ENCODE peak calls at places on chromosomes 4 and X, in ten cellular contexts. One of them, this sample, is unnamed.

GRCh38 chr4:183158062-183158461 is 59.0 kb downstream of the WWC2 start:
- DNase-seq in brain microvascular endothelial cell: peak; percentile 72
- DNase-seq in left ventricle myocardium inferior: no peak
- DNase-seq in endothelial cell: no peak
- DNase-seq in ureter: no peak
- DNase-seq in activated CD4-positive, alpha-beta T cell treated with anti-CD3 and anti-CD28 coated beads for 48 hours: no peak
- DNase-seq in AG08396: no peak
- DNase-seq in dermis microvascular lymphatic vessel endothelial cell: no peak
- DNase-seq in MG63: no peak
- DNase-seq in anterior cingulate cortex: no peak
- DNase-seq in this sample: no peak

GRCh38 chr4:45186249-45186648 is 459.9 kb upstream of the GNPDA2 start:
- DNase-seq in AG08396: no peak
- DNase-seq in brain microvascular endothelial cell: no peak
- DNase-seq in dermis microvascular lymphatic vessel endothelial cell: no peak
- DNase-seq in MG63: no peak
- DNase-seq in anterior cingulate cortex: no peak
- DNase-seq in endothelial cell: no peak
- DNase-seq in activated CD4-positive, alpha-beta T cell treated with anti-CD3 and anti-CD28 coated beads for 48 hours: no peak
- DNase-seq in ureter: no peak
- DNase-seq in left ventricle myocardium inferior: no peak
- DNase-seq in this sample: no peak

GRCh38 chrX:46477435-46477834 is 67.8 kb downstream of the ZNF674 start:
- DNase-seq in brain microvascular endothelial cell: no peak
- DNase-seq in activated CD4-positive, alpha-beta T cell treated with anti-CD3 and anti-CD28 coated beads for 48 hours: no peak
- DNase-seq in ureter: no peak
- DNase-seq in anterior cingulate cortex: no peak
- DNase-seq in endothelial cell: no peak
- DNase-seq in dermis microvascular lymphatic vessel endothelial cell: peak; percentile 53
- DNase-seq in AG08396: no peak
- DNase-seq in MG63: no peak
- DNase-seq in left ventricle myocardium inferior: no peak
- DNase-seq in this sample: no peak

GRCh38 chr4:167544391-167544790 is 310.1 kb upstream of the SPOCK3 start:
- DNase-seq in brain microvascular endothelial cell: no peak
- DNase-seq in dermis microvascular lymphatic vessel endothelial cell: no peak
- DNase-seq in anterior cingulate cortex: no peak
- DNase-seq in AG08396: no peak
- DNase-seq in ureter: no peak
- DNase-seq in MG63: no peak
- DNase-seq in endothelial cell: no peak
- DNase-seq in activated CD4-positive, alpha-beta T cell treated with anti-CD3 and anti-CD28 coated beads for 48 hours: no peak
- DNase-seq in left ventricle myocardium inferior: no peak
- DNase-seq in this sample: no peak

GRCh38 chr4:21879187-21879586 is 69.4 kb downstream of the KCNIP4 start:
- DNase-seq in endothelial cell: peak; percentile 15
- DNase-seq in left ventricle myocardium inferior: no peak
- DNase-seq in anterior cingulate cortex: no peak
- DNase-seq in activated CD4-positive, alpha-beta T cell treated with anti-CD3 and anti-CD28 coated beads for 48 hours: peak; percentile 2
- DNase-seq in ureter: no peak
- DNase-seq in AG08396: peak; percentile 29
- DNase-seq in dermis microvascular lymphatic vessel endothelial cell: peak; percentile 25
- DNase-seq in MG63: peak; percentile 70
- DNase-seq in brain microvascular endothelial cell: peak; percentile 35
- DNase-seq in this sample: no peak

GRCh38 chr4:18441676-18442075 is 420.1 kb upstream of the LCORL start:
- DNase-seq in brain microvascular endothelial cell: no peak
- DNase-seq in MG63: no peak
- DNase-seq in endothelial cell: no peak
- DNase-seq in anterior cingulate cortex: no peak
- DNase-seq in AG08396: no peak
- DNase-seq in activated CD4-positive, alpha-beta T cell treated with anti-CD3 and anti-CD28 coated beads for 48 hours: no peak
- DNase-seq in dermis microvascular lymphatic vessel endothelial cell: no peak
- DNase-seq in left ventricle myocardium inferior: no peak
- DNase-seq in ureter: no peak
- DNase-seq in this sample: no peak

GRCh38 chrX:153469811-153470410 is 465 bp downstream of the HAUS7 start:
- DNase-seq in left ventricle myocardium inferior: no peak
- DNase-seq in MG63: peak; percentile 27
- DNase-seq in ureter: no peak
- DNase-seq in anterior cingulate cortex: no peak
- DNase-seq in AG08396: no peak
- DNase-seq in endothelial cell: peak; percentile 40
- DNase-seq in brain microvascular endothelial cell: no peak
- DNase-seq in activated CD4-positive, alpha-beta T cell treated with anti-CD3 and anti-CD28 coated beads for 48 hours: peak; percentile 50
- DNase-seq in dermis microvascular lymphatic vessel endothelial cell: peak; percentile 47
- DNase-seq in this sample: peak; percentile 33

GRCh38 chr4:22686156-22686555 is 6.6 kb upstream of the GBA3 start:
- DNase-seq in brain microvascular endothelial cell: peak; percentile 5
- DNase-seq in left ventricle myocardium inferior: no peak
- DNase-seq in ureter: no peak
- DNase-seq in activated CD4-positive, alpha-beta T cell treated with anti-CD3 and anti-CD28 coated beads for 48 hours: no peak
- DNase-seq in endothelial cell: no peak
- DNase-seq in anterior cingulate cortex: no peak
- DNase-seq in MG63: no peak
- DNase-seq in AG08396: no peak
- DNase-seq in dermis microvascular lymphatic vessel endothelial cell: no peak
- DNase-seq in this sample: no peak

GRCh38 chr4:23929248-23929647 is 39.4 kb upstream of the PPARGC1A start:
- DNase-seq in activated CD4-positive, alpha-beta T cell treated with anti-CD3 and anti-CD28 coated beads for 48 hours: no peak
- DNase-seq in left ventricle myocardium inferior: no peak
- DNase-seq in AG08396: no peak
- DNase-seq in brain microvascular endothelial cell: no peak
- DNase-seq in dermis microvascular lymphatic vessel endothelial cell: no peak
- DNase-seq in ureter: no peak
- DNase-seq in endothelial cell: no peak
- DNase-seq in anterior cingulate cortex: no peak
- DNase-seq in MG63: no peak
- DNase-seq in this sample: no peak

GRCh38 chr4:82667761-82668505 is 106.1 kb upstream of the TMEM150C start:
- DNase-seq in AG08396: no peak
- DNase-seq in left ventricle myocardium inferior: no peak
- DNase-seq in brain microvascular endothelial cell: no peak
- DNase-seq in MG63: no peak
- DNase-seq in endothelial cell: no peak
- DNase-seq in dermis microvascular lymphatic vessel endothelial cell: no peak
- DNase-seq in anterior cingulate cortex: no peak
- DNase-seq in ureter: no peak
- DNase-seq in activated CD4-positive, alpha-beta T cell treated with anti-CD3 and anti-CD28 coated beads for 48 hours: no peak
- DNase-seq in this sample: no peak

GRCh38 chr4:138910914-138911336 is 104.7 kb upstream of the NOCT start:
- DNase-seq in AG08396: peak; percentile 87
- DNase-seq in brain microvascular endothelial cell: peak; percentile 93
- DNase-seq in ureter: peak; percentile 79
- DNase-seq in dermis microvascular lymphatic vessel endothelial cell: peak; percentile 100
- DNase-seq in activated CD4-positive, alpha-beta T cell treated with anti-CD3 and anti-CD28 coated beads for 48 hours: no peak
- DNase-seq in MG63: peak; percentile 19
- DNase-seq in endothelial cell: peak; percentile 70
- DNase-seq in anterior cingulate cortex: peak; percentile 54
- DNase-seq in left ventricle myocardium inferior: peak; percentile 80
- DNase-seq in this sample: no peak

GRCh38 chr4:22162454-22162853 is 213.9 kb upstream of the KCNIP4 start:
- DNase-seq in left ventricle myocardium inferior: no peak
- DNase-seq in MG63: no peak
- DNase-seq in brain microvascular endothelial cell: no peak
- DNase-seq in AG08396: no peak
- DNase-seq in ureter: no peak
- DNase-seq in endothelial cell: no peak
- DNase-seq in anterior cingulate cortex: no peak
- DNase-seq in activated CD4-positive, alpha-beta T cell treated with anti-CD3 and anti-CD28 coated beads for 48 hours: no peak
- DNase-seq in dermis microvascular lymphatic vessel endothelial cell: no peak
- DNase-seq in this sample: no peak

GRCh38 chr4:116539744-116540143 is 545.6 kb downstream of the TRAM1L1 start:
- DNase-seq in AG08396: no peak
- DNase-seq in left ventricle myocardium inferior: no peak
- DNase-seq in endothelial cell: no peak
- DNase-seq in anterior cingulate cortex: no peak
- DNase-seq in ureter: no peak
- DNase-seq in brain microvascular endothelial cell: no peak
- DNase-seq in dermis microvascular lymphatic vessel endothelial cell: no peak
- DNase-seq in activated CD4-positive, alpha-beta T cell treated with anti-CD3 and anti-CD28 coated beads for 48 hours: no peak
- DNase-seq in MG63: no peak
- DNase-seq in this sample: no peak

GRCh38 chr4:38803833-38804653 is 548 bp downstream of the TLR1 start:
- DNase-seq in endothelial cell: no peak
- DNase-seq in anterior cingulate cortex: no peak
- DNase-seq in AG08396: no peak
- DNase-seq in ureter: no peak
- DNase-seq in left ventricle myocardium inferior: no peak
- DNase-seq in brain microvascular endothelial cell: no peak
- DNase-seq in dermis microvascular lymphatic vessel endothelial cell: peak; percentile 50
- DNase-seq in activated CD4-positive, alpha-beta T cell treated with anti-CD3 and anti-CD28 coated beads for 48 hours: peak; percentile 41
- DNase-seq in MG63: no peak
- DNase-seq in this sample: no peak

GRCh38 chr4:112073201-112073600 is 72.1 kb upstream of the FAM241A start:
- DNase-seq in activated CD4-positive, alpha-beta T cell treated with anti-CD3 and anti-CD28 coated beads for 48 hours: no peak
- DNase-seq in dermis microvascular lymphatic vessel endothelial cell: peak; percentile 4
- DNase-seq in ureter: no peak
- DNase-seq in left ventricle myocardium inferior: no peak
- DNase-seq in AG08396: no peak
- DNase-seq in anterior cingulate cortex: no peak
- DNase-seq in endothelial cell: no peak
- DNase-seq in brain microvascular endothelial cell: peak; percentile 29
- DNase-seq in MG63: no peak
- DNase-seq in this sample: no peak

GRCh38 chr4:164304861-164305260 is 449.1 kb upstream of the SMIM31 start:
- DNase-seq in left ventricle myocardium inferior: no peak
- DNase-seq in AG08396: no peak
- DNase-seq in endothelial cell: no peak
- DNase-seq in dermis microvascular lymphatic vessel endothelial cell: no peak
- DNase-seq in brain microvascular endothelial cell: no peak
- DNase-seq in ureter: no peak
- DNase-seq in MG63: no peak
- DNase-seq in activated CD4-positive, alpha-beta T cell treated with anti-CD3 and anti-CD28 coated beads for 48 hours: no peak
- DNase-seq in anterior cingulate cortex: no peak
- DNase-seq in this sample: no peak

GRCh38 chrX:112341598-112341997 is 259.0 kb upstream of the TRPC5 start:
- DNase-seq in MG63: peak; percentile 37
- DNase-seq in brain microvascular endothelial cell: no peak
- DNase-seq in endothelial cell: no peak
- DNase-seq in ureter: no peak
- DNase-seq in AG08396: no peak
- DNase-seq in dermis microvascular lymphatic vessel endothelial cell: no peak
- DNase-seq in left ventricle myocardium inferior: no peak
- DNase-seq in anterior cingulate cortex: no peak
- DNase-seq in activated CD4-positive, alpha-beta T cell treated with anti-CD3 and anti-CD28 coated beads for 48 hours: no peak
- DNase-seq in this sample: no peak

GRCh38 chr4:89539374-89539773 is 231.8 kb upstream of the GPRIN3 start:
- DNase-seq in MG63: no peak
- DNase-seq in brain microvascular endothelial cell: peak; percentile 71
- DNase-seq in dermis microvascular lymphatic vessel endothelial cell: peak; percentile 93
- DNase-seq in ureter: no peak
- DNase-seq in activated CD4-positive, alpha-beta T cell treated with anti-CD3 and anti-CD28 coated beads for 48 hours: no peak
- DNase-seq in left ventricle myocardium inferior: no peak
- DNase-seq in anterior cingulate cortex: no peak
- DNase-seq in endothelial cell: no peak
- DNase-seq in AG08396: peak; percentile 29
- DNase-seq in this sample: no peak

GRCh38 chrX:77293331-77293995 is 153.7 kb upstream of the FGF16 start:
- DNase-seq in anterior cingulate cortex: no peak
- DNase-seq in brain microvascular endothelial cell: no peak
- DNase-seq in dermis microvascular lymphatic vessel endothelial cell: no peak
- DNase-seq in left ventricle myocardium inferior: no peak
- DNase-seq in endothelial cell: no peak
- DNase-seq in activated CD4-positive, alpha-beta T cell treated with anti-CD3 and anti-CD28 coated beads for 48 hours: no peak
- DNase-seq in MG63: no peak
- DNase-seq in ureter: no peak
- DNase-seq in AG08396: no peak
- DNase-seq in this sample: no peak